ENCODE peak calls at places on chromosome 20, in four cellular contexts. One of them, this sample, is unnamed.

GRCh38 chr20:33233129-33233774 is 2.5 kb upstream of the BPIFA1 start:
- DNase-seq in PC-3: no peak
- DNase-seq in endodermal cell: peak; percentile 83
- DNase-seq in body of pancreas: no peak
- DNase-seq in this sample: no peak

GRCh38 chr20:45174434-45175364 is at the start of gene PI3:
- DNase-seq in PC-3: peak; percentile 99
- DNase-seq in endodermal cell: no peak
- DNase-seq in body of pancreas: no peak
- DNase-seq in this sample: no peak

GRCh38 chr20:53878262-53879047 is 191.9 kb downstream of the BCAS1 start:
- DNase-seq in PC-3: no peak
- DNase-seq in endodermal cell: no peak
- DNase-seq in body of pancreas: no peak
- DNase-seq in this sample: no peak

GRCh38 chr20:12255571-12255970 is 337.9 kb downstream of the BTBD3 start:
- DNase-seq in PC-3: peak; percentile 27
- DNase-seq in endodermal cell: no peak
- DNase-seq in body of pancreas: no peak
- DNase-seq in this sample: no peak

GRCh38 chr20:5524886-5525285 is 208.1 kb upstream of the PROKR2 start:
- DNase-seq in PC-3: no peak
- DNase-seq in endodermal cell: no peak
- DNase-seq in body of pancreas: no peak
- DNase-seq in this sample: no peak

GRCh38 chr20:43681468-43681942 is 14.6 kb downstream of the MYBL2 start:
- DNase-seq in PC-3: no peak
- DNase-seq in endodermal cell: no peak
- DNase-seq in body of pancreas: peak; percentile 81
- DNase-seq in this sample: no peak

GRCh38 chr20:1718604-1719384 is 61.2 kb upstream of the SIRPG start:
- DNase-seq in PC-3: peak; percentile 99
- DNase-seq in endodermal cell: no peak
- DNase-seq in body of pancreas: no peak
- DNase-seq in this sample: no peak

GRCh38 chr20:36408219-36408618 is 102.1 kb downstream of the DLGAP4 start:
- DNase-seq in PC-3: peak; percentile 74
- DNase-seq in endodermal cell: peak; percentile 57
- DNase-seq in body of pancreas: peak; percentile 33
- DNase-seq in this sample: no peak

GRCh38 chr20:38497246-38497645 is 24.6 kb downstream of the RALGAPB start:
- DNase-seq in PC-3: no peak
- DNase-seq in endodermal cell: no peak
- DNase-seq in body of pancreas: no peak
- DNase-seq in this sample: no peak

GRCh38 chr20:63641146-63641791 is 12.0 kb downstream of the STMN3 start:
- DNase-seq in PC-3: peak; percentile 45
- DNase-seq in endodermal cell: no peak
- DNase-seq in body of pancreas: no peak
- DNase-seq in this sample: no peak

GRCh38 chr20:35739294-35740163 is 2.5 kb downstream of the RBM39 start:
- DNase-seq in PC-3: peak; percentile 46
- DNase-seq in endodermal cell: peak; percentile 45
- DNase-seq in body of pancreas: peak; percentile 22
- DNase-seq in this sample: no peak

GRCh38 chr20:47392015-47392720 is 35.7 kb upstream of the ZMYND8 start:
- DNase-seq in PC-3: peak; percentile 99
- DNase-seq in endodermal cell: no peak
- DNase-seq in body of pancreas: no peak
- DNase-seq in this sample: no peak

GRCh38 chr20:64145458-64146300 is 18.6 kb upstream of the MYT1 start:
- DNase-seq in PC-3: no peak
- DNase-seq in endodermal cell: peak; percentile 84
- DNase-seq in body of pancreas: no peak
- DNase-seq in this sample: no peak

GRCh38 chr20:13221673-13222318 is 722 bp downstream of the ISM1 start:
- DNase-seq in PC-3: peak; percentile 67
- DNase-seq in endodermal cell: peak; percentile 89
- DNase-seq in body of pancreas: peak; percentile 61
- DNase-seq in this sample: peak; percentile 67

GRCh38 chr20:64226686-64227576 is 28.6 kb upstream of the PCMTD2 start:
- DNase-seq in PC-3: no peak
- DNase-seq in endodermal cell: no peak
- DNase-seq in body of pancreas: no peak
- DNase-seq in this sample: no peak

GRCh38 chr20:35558416-35558815 is 16.5 kb downstream of the ERGIC3 start:
- DNase-seq in PC-3: no peak
- DNase-seq in endodermal cell: no peak
- DNase-seq in body of pancreas: no peak
- DNase-seq in this sample: no peak

GRCh38 chr20:45347936-45348809 is at the start of gene SDC4:
- DNase-seq in PC-3: peak; percentile 71
- DNase-seq in endodermal cell: peak; percentile 81
- DNase-seq in body of pancreas: peak; percentile 80
- DNase-seq in this sample: peak; percentile 69

GRCh38 chr20:15487682-15488081 is 1085.6 kb downstream of the KIF16B start:
- DNase-seq in PC-3: no peak
- DNase-seq in endodermal cell: peak; percentile 48
- DNase-seq in body of pancreas: no peak
- DNase-seq in this sample: no peak

GRCh38 chr20:32761831-32762753 is at the start of gene DNMT3B:
- DNase-seq in PC-3: peak; percentile 88
- DNase-seq in endodermal cell: peak; percentile 97
- DNase-seq in body of pancreas: peak; percentile 82
- DNase-seq in this sample: peak; percentile 90

GRCh38 chr20:32139947-32140346 is 30.4 kb downstream of the TM9SF4 start:
- DNase-seq in PC-3: no peak
- DNase-seq in endodermal cell: no peak
- DNase-seq in body of pancreas: no peak
- DNase-seq in this sample: no peak

GRCh38 chr20:58179432-58180099 is 48.9 kb downstream of the ANKRD60 start:
- DNase-seq in PC-3: peak; percentile 77
- DNase-seq in endodermal cell: peak; percentile 90
- DNase-seq in body of pancreas: peak; percentile 49
- DNase-seq in this sample: peak; percentile 68

GRCh38 chr20:39269493-39270217 is 307.5 kb downstream of the DHX35 start:
- DNase-seq in PC-3: no peak
- DNase-seq in endodermal cell: no peak
- DNase-seq in body of pancreas: no peak
- DNase-seq in this sample: no peak

GRCh38 chr20:54189630-54190029 is 15.8 kb upstream of the CYP24A1 start:
- DNase-seq in PC-3: peak; percentile 36
- DNase-seq in endodermal cell: no peak
- DNase-seq in body of pancreas: no peak
- DNase-seq in this sample: no peak

GRCh38 chr20:33415948-33416347 is 14.6 kb upstream of the CDK5RAP1 start:
- DNase-seq in PC-3: peak; percentile 44
- DNase-seq in endodermal cell: peak; percentile 80
- DNase-seq in body of pancreas: no peak
- DNase-seq in this sample: peak; percentile 59

GRCh38 chr20:53171065-53171464 is 198.9 kb downstream of the TSHZ2 start:
- DNase-seq in PC-3: no peak
- DNase-seq in endodermal cell: no peak
- DNase-seq in body of pancreas: no peak
- DNase-seq in this sample: no peak

GRCh38 chr20:44017905-44018683 is 103.4 kb downstream of the TOX2 start:
- DNase-seq in PC-3: peak; percentile 97
- DNase-seq in endodermal cell: no peak
- DNase-seq in body of pancreas: peak; percentile 24
- DNase-seq in this sample: peak; percentile 38

GRCh38 chr20:57267158-57267821 is 849 bp upstream of the BMP7 start:
- DNase-seq in PC-3: no peak
- DNase-seq in endodermal cell: no peak
- DNase-seq in body of pancreas: no peak
- DNase-seq in this sample: no peak

GRCh38 chr20:40741507-40742106 is 52.6 kb upstream of the MAFB start:
- DNase-seq in PC-3: peak; percentile 59
- DNase-seq in endodermal cell: peak; percentile 90
- DNase-seq in body of pancreas: peak; percentile 30
- DNase-seq in this sample: peak; percentile 73

GRCh38 chr20:16975682-16976081 is 227.5 kb downstream of the OTOR start:
- DNase-seq in PC-3: no peak
- DNase-seq in endodermal cell: no peak
- DNase-seq in body of pancreas: no peak
- DNase-seq in this sample: no peak

GRCh38 chr20:9276964-9277363 is 208.1 kb downstream of the PLCB4 start:
- DNase-seq in PC-3: no peak
- DNase-seq in endodermal cell: no peak
- DNase-seq in body of pancreas: no peak
- DNase-seq in this sample: no peak

GRCh38 chr20:41392871-41393704 is 26.5 kb upstream of the EMILIN3 start:
- DNase-seq in PC-3: no peak
- DNase-seq in endodermal cell: no peak
- DNase-seq in body of pancreas: no peak
- DNase-seq in this sample: peak; percentile 95

GRCh38 chr20:4601630-4602296 is 119.9 kb upstream of the PRND start:
- DNase-seq in PC-3: peak; percentile 94
- DNase-seq in endodermal cell: no peak
- DNase-seq in body of pancreas: peak; percentile 20
- DNase-seq in this sample: peak; percentile 81

GRCh38 chr20:25863536-25864325 is 167.1 kb upstream of the ZNF337 start:
- DNase-seq in PC-3: peak; percentile 34
- DNase-seq in endodermal cell: peak; percentile 67
- DNase-seq in body of pancreas: no peak
- DNase-seq in this sample: no peak

DNA sequence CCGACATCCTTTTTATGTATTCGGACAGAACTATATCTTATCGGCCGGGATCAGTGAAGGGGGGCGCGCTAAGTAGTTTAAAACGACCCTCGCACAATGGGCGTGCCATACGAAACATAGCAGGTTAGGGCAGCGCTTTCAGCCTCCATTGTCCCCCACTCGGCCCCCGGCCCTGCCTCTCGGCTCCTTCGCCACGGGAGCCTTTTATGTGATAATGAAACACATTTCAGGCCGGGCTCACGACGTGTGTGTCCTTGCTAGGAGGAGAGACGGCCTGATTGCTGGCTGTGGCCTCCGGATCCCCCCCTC is 5.3 kb downstream of the FOXA2 start:
- DNase-seq in PC-3: no peak
- DNase-seq in endodermal cell: peak; percentile 96
- DNase-seq in body of pancreas: peak; percentile 45
- DNase-seq in this sample: no peak
- H3K4me3 ChIP-seq in PC-3: peak overlapping the region; percentile 75
- H3K4me3 ChIP-seq in endodermal cell: peak overlapping the region; percentile 94
- H3K4me3 ChIP-seq in body of pancreas: peak overlapping the region; percentile 57
- H3K4me3 ChIP-seq in this sample: no peak overlapping the region

GRCh38 chr20:59752101-59752586 is 147.8 kb downstream of the PHACTR3 start:
- DNase-seq in PC-3: no peak
- DNase-seq in endodermal cell: no peak
- DNase-seq in body of pancreas: no peak
- DNase-seq in this sample: no peak
- H3K27ac ChIP-seq in PC-3: no peak overlapping the region
- H3K27ac ChIP-seq in endodermal cell: no peak overlapping the region
- H3K27ac ChIP-seq in body of pancreas: no peak overlapping the region
- H3K27ac ChIP-seq in this sample: no peak overlapping the region

DNA sequence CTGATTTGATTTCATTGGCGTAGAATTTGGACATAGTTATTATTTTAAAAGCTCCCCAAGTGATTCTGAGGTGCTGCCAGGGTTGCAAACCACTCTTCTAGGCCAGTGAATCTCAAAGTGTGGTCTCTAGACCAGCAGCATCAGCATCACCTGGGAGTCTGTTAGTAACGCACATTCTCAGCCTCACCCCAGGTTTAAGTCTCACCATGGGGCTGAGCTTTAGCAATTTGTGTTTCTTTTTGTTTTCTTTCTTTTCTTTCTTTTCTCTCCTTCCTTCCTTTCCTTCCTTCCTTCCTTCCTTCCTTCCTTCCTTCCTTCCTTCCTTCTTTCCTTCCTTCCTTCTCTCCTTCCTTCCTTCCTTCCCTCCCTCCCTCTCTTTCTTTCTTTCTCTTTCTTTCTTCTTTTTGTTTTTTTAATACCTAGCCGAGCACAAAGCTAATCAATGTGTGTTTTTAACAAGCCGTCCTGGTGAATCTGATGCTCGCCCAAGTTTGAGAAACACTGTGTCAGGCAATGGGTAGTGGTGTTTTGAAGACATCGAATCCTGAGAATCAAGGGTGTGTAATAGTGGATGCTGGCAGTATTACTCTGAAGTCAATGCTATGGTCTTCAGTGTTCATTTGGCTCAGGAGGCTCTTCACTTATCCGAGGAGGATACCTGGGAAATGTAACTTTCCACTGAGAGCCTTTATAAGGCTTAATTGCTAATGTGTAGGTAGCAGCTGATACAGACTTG is 104.9 kb downstream of the SLX4IP start:
- DNase-seq in PC-3: no peak
- DNase-seq in endodermal cell: no peak
- DNase-seq in body of pancreas: no peak
- DNase-seq in this sample: no peak
- H3K4me3 ChIP-seq in PC-3: peak overlapping the region; percentile 7
- H3K4me3 ChIP-seq in endodermal cell: no peak overlapping the region
- H3K4me3 ChIP-seq in body of pancreas: no peak overlapping the region
- H3K4me3 ChIP-seq in this sample: no peak overlapping the region

GRCh38 chr20:52167232-52167840 is 24.2 kb downstream of the ZFP64 start:
- DNase-seq in PC-3: no peak
- DNase-seq in endodermal cell: no peak
- DNase-seq in body of pancreas: no peak
- DNase-seq in this sample: no peak
- H3K27ac ChIP-seq in PC-3: no peak overlapping the region
- H3K27ac ChIP-seq in endodermal cell: no peak overlapping the region
- H3K27ac ChIP-seq in body of pancreas: no peak overlapping the region
- H3K27ac ChIP-seq in this sample: no peak overlapping the region

DNA sequence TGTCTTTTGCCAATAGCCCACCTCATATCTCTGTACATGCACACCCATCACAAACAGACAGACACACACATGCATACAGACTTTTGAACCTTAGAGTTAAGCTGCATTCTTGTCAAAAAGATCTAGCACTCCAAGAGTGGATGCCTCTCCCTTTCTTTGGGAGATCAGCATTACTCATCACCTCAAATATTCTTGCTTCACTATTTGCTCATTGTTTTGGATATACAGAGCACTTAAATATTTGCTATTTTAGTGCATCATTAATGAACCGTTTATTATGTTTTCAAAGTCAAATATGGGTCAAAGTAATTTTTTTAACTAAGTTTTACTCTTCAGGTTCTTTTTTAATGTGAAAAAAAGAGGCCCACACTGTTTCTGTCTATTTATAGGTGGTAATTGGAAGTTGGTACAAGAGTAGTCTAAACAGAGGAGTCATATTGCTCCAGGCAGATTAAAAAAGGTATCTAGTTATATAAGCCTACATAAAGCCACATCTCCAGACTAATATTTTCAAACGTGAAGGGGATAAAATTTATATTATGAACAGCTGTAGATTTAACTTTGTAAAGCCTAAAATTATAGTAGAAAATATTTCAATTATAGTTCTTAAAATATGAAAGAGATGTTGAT is 102.6 kb downstream of the FLRT3 start:
- DNase-seq in PC-3: peak; percentile 76
- DNase-seq in endodermal cell: no peak
- DNase-seq in body of pancreas: no peak
- DNase-seq in this sample: no peak
- H3K4me3 ChIP-seq in PC-3: peak overlapping the region; percentile 16
- H3K4me3 ChIP-seq in endodermal cell: no peak overlapping the region
- H3K4me3 ChIP-seq in body of pancreas: no peak overlapping the region
- H3K4me3 ChIP-seq in this sample: no peak overlapping the region

GRCh38 chr20:62387993-62388635 is 1.2 kb downstream of the RPS21 start:
- DNase-seq in PC-3: no peak
- DNase-seq in endodermal cell: no peak
- DNase-seq in body of pancreas: no peak
- DNase-seq in this sample: no peak
- H3K27ac ChIP-seq in PC-3: no peak overlapping the region
- H3K27ac ChIP-seq in endodermal cell: no peak overlapping the region
- H3K27ac ChIP-seq in body of pancreas: peak overlapping the region; percentile 90
- H3K27ac ChIP-seq in this sample: no peak overlapping the region